ENCODE peak calls at places on chromosomes 12 and 14, in six cellular contexts. C is A549, X is endothelial cell of umbilical vein, Z is H1, R is K562, P is HepG2. G is an unnamed sample.

GRCh38 chr12:24600996-24601395 is 347.9 kb downstream of the BCAT1 start:
- DNase-seq in C (no peak), X (peak), Z (no peak), R (no peak), P (no peak), G (no peak)

GRCh38 chr14:94936411-94936892 is 166.5 kb upstream of the GSC start:
- DNase-seq in C (no peak), X (no peak), Z (no peak), R (no peak), P (no peak), G (no peak)

GRCh38 chr14:51328089-51328941 is 88.3 kb downstream of the TMX1 start:
- DNase-seq in C (no peak), X (peak), Z (no peak), R (no peak), P (no peak), G (no peak)

GRCh38 chr12:86234309-86234708 is 21.9 kb downstream of the MGAT4C start:
- DNase-seq in C (no peak), X (no peak), Z (no peak), R (no peak), P (no peak), G (no peak)

GRCh38 chr12:9148926-9149325 is 33.2 kb upstream of the A2M start:
- DNase-seq in C (no peak), X (peak), Z (no peak), R (no peak), P (no peak), G (no peak)

GRCh38 chr12:106309671-106310313 is 7.3 kb downstream of the TCP11L2 start:
- DNase-seq in C (no peak), X (no peak), Z (no peak), R (no peak), P (no peak), G (no peak)

GRCh38 chr14:85276829-85277228 is 253.1 kb upstream of the FLRT2 start:
- DNase-seq in C (no peak), X (no peak), Z (no peak), R (no peak), P (no peak), G (no peak)

GRCh38 chr14:33475623-33476022 is 475.3 kb downstream of the EGLN3 start:
- DNase-seq in C (no peak), X (peak), Z (peak), R (no peak), P (peak), G (peak)

GRCh38 chr14:63573579-63573978 is 30.4 kb upstream of the PPP2R5E start:
- DNase-seq in C (no peak), X (peak), Z (no peak), R (no peak), P (no peak), G (no peak)

GRCh38 chr12:14954269-14954668 is 7.1 kb downstream of the ARHGDIB start:
- DNase-seq in C (no peak), X (no peak), Z (no peak), R (no peak), P (no peak), G (no peak)

GRCh38 chr12:19048943-19049342 is 80.6 kb upstream of the PLEKHA5 start:
- DNase-seq in C (no peak), X (no peak), Z (no peak), R (no peak), P (no peak), G (no peak)

GRCh38 chr12:76029982-76030377 is 1.6 kb downstream of the PHLDA1 start:
- DNase-seq in C (no peak), X (peak), Z (no peak), R (no peak), P (no peak), G (peak)

GRCh38 chr14:81435578-81436295 is 35.6 kb upstream of the STON2 start:
- DNase-seq in C (peak), X (peak), Z (no peak), R (peak), P (peak), G (peak)

GRCh38 chr12:40152783-40153383 is 47.0 kb upstream of the SLC2A13 start:
- DNase-seq in C (no peak), X (peak), Z (no peak), R (peak), P (peak), G (peak)

GRCh38 chr14:58151264-58151700 is 731 bp downstream of the ARMH4 start:
- DNase-seq in C (no peak), X (peak), Z (no peak), R (no peak), P (peak), G (peak)

DNA sequence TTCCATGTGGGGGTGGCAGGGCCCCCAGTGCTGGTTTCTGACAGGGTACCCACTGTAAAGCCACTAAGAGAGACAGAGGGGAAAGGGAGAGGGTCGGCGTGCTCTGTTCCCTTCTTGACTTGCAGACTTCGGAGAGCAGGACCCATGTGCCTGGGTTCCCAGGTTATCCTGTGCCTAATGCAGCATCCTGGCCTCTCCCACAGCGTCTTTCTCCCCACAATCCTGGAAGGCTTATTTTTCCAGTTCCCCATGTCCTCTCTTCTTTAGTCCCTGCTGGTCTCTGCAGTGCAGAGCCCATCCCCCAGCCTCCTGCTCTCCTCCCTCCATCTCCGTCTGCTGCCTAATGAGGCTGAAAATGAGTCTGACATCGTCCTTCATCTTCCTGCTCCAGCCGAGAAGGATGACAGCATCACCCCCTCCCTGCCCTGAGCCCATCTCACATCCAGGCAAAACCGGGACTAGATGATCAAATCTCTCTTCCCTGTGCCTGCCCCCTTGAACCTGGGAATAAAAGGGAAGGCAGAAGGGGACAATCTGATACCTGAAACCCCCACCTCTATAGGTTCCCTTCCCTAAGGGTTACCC is 15.1 kb downstream of the CALCOCO1 start:
- DNase-seq in C (no peak), X (no peak), Z (no peak), R (no peak), P (no peak), G (no peak)
- TF ChIP-seq JUN in C (no peak), X (no peak), Z (no peak), R (no peak), P (no peak), G (no peak)

DNA sequence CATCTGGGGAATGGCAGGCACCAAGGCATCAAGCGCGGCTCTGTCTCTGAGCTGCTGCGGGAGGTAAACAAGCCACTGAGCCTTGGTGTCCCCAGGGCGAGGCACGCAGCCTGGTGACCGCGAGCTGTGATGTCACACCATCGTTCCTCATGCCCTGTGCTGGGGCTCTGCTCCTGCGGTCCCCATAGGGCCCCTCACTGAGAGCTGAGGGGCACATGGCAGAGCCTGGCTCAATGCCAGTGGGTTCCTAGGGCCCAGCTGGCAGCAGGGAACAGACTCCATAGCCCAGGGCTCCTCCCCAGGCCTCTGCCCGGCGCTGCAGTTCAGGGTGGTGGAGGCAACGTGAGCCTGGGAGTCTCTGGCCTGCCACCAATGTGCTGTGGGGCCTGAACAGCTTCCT is 22.6 kb downstream of the CHGA start:
- DNase-seq in C (no peak), X (no peak), Z (no peak), R (no peak), P (no peak), G (no peak)
- TF ChIP-seq JUN in C (no peak), X (no peak), Z (no peak), R (no peak), P (no peak), G (no peak)

DNA sequence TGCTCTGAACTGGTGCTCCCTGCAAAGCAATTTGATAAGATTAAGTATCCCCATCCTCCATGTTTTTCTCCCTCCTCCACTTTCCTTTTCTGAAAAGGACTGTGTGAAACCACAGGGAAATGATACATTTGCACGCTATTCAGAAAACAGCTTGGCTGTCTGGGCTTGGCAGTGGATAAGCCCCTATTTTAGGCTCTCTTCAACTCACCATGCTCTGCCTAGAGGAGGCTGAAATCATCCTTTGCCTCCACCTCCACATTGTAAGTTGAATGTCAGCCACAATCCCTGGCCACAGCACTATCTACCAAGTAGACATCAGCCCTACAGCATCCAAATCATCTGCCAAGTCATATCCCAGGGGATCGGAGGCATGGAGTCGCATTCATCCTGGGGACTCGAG is 642.3 kb downstream of the RPS29 start:
- DNase-seq in C (no peak), X (no peak), Z (no peak), R (no peak), P (no peak), G (no peak)
- TF ChIP-seq JUN in C (no peak), X (no peak), Z (no peak), R (no peak), P (no peak), G (no peak)

DNA sequence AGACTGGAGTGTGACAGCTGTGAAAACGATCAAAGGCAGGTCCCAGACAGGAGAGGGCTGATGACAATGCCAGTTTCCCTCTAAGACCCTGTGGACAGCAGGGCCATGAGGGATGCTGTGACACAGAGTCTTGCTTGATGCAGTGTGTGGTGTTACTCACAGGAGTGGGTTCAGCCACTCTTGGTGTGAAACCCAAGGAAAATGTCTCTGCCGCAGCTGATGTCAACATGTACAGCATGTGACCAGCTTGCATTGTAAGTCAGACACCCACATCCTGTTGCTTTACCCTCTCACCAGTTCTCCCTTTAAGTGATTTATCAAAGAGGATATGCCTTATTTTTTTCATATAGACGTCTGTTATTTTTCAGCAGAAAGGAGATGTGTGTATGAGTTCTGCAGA is 268.6 kb downstream of the BTG1 start:
- DNase-seq in C (no peak), X (peak), Z (no peak), R (no peak), P (no peak), G (no peak)
- TF ChIP-seq JUN in C (no peak), X (no peak), Z (no peak), R (no peak), P (no peak), G (no peak)